ENCODE peak calls at places on chromosomes 11 and 22, in ten cellular contexts. U is glutamatergic neuron; J is RWPE1; D is left ventricle myocardium inferior; F is psoas muscle; L is AG09309; B is colonic mucosa; Q is neural crest cell; H is HepG2; N is CD4-positive, alpha-beta T cell. Y is an unnamed sample.

GRCh38 chr11:83284501-83285051 is 1.6 kb downstream of the CCDC90B start:
- DNase-seq in Q (no peak), F (no peak), H (peak), J (no peak), D (no peak), L (no peak), U (no peak), N (no peak), B (no peak), Y (no peak)

GRCh38 chr22:32336185-32336603 is 21.5 kb upstream of the RFPL3 start:
- DNase-seq in J (no peak), L (no peak), B (no peak), H (no peak), D (no peak), U (no peak), Q (no peak), N (no peak), F (no peak), Y (no peak)

GRCh38 chr22:33111491-33111890 is 53.3 kb upstream of the SYN3 start:
- DNase-seq in U (no peak), Q (no peak), D (no peak), H (no peak), F (no peak), B (no peak), L (no peak), J (no peak), N (no peak), Y (no peak)

GRCh38 chr11:103085758-103086365 is 6.1 kb downstream of the DCUN1D5 start:
- DNase-seq in L (no peak), D (no peak), J (no peak), N (no peak), Q (no peak), F (no peak), U (no peak), H (no peak), B (no peak), Y (no peak)

GRCh38 chr22:41092847-41093371 is 517 bp downstream of the EP300 start:
- DNase-seq in H (peak), U (peak), D (no peak), F (peak), Q (no peak), B (peak), N (no peak), L (no peak), J (peak), Y (no peak)

GRCh38 chr22:43391306-43391705 is 20.5 kb upstream of the MPPED1 start:
- DNase-seq in H (peak), F (no peak), N (no peak), J (no peak), L (no peak), B (no peak), U (no peak), Q (no peak), D (no peak), Y (no peak)

GRCh38 chr11:109378049-109378448 is 43.9 kb upstream of the C11orf87 start:
- DNase-seq in Q (no peak), N (no peak), U (no peak), L (no peak), D (no peak), H (no peak), B (no peak), J (no peak), F (no peak), Y (no peak)

GRCh38 chr11:35274909-35275807 is 136.2 kb downstream of the CD44 start:
- DNase-seq in B (peak), J (no peak), H (peak), U (no peak), L (no peak), Q (no peak), F (no peak), D (peak), N (no peak), Y (no peak)

GRCh38 chr22:41619979-41620645 is 731 bp downstream of the DESI1 start:
- DNase-seq in L (no peak), U (peak), H (peak), J (no peak), N (peak), Q (peak), F (peak), D (peak), B (peak), Y (peak)

GRCh38 chr22:38419121-38419863 is 35.7 kb downstream of the KCNJ4 start:
- DNase-seq in J (no peak), H (no peak), U (peak), Q (no peak), L (no peak), D (no peak), N (no peak), F (peak), B (no peak), Y (no peak)

GRCh38 chr11:128503231-128503991 is 83.9 kb downstream of the ETS1 start:
- DNase-seq in N (no peak), J (peak), U (no peak), L (peak), H (no peak), Q (no peak), D (no peak), B (no peak), F (no peak), Y (no peak)

GRCh38 chr11:67662142-67662805 is 11.7 kb upstream of the ACY3 start:
- DNase-seq in N (no peak), D (no peak), B (no peak), F (no peak), Q (no peak), U (no peak), L (no peak), J (no peak), H (no peak), Y (no peak)

GRCh38 chr11:59875856-59876519 is 2.6 kb upstream of the OOSP3 start:
- DNase-seq in J (no peak), B (no peak), L (no peak), D (no peak), N (no peak), U (no peak), H (peak), F (no peak), Q (no peak), Y (no peak)

GRCh38 chr11:9142732-9143131 is 51.3 kb upstream of the SCUBE2 start:
- DNase-seq in H (no peak), D (no peak), N (no peak), U (no peak), Q (no peak), F (no peak), L (no peak), J (no peak), B (no peak), Y (no peak)

GRCh38 chr11:67534070-67534679 is 10.9 kb upstream of the CABP2 start:
- DNase-seq in B (no peak), N (no peak), U (no peak), L (no peak), H (no peak), Q (no peak), J (no peak), F (no peak), D (no peak), Y (no peak)

DNA sequence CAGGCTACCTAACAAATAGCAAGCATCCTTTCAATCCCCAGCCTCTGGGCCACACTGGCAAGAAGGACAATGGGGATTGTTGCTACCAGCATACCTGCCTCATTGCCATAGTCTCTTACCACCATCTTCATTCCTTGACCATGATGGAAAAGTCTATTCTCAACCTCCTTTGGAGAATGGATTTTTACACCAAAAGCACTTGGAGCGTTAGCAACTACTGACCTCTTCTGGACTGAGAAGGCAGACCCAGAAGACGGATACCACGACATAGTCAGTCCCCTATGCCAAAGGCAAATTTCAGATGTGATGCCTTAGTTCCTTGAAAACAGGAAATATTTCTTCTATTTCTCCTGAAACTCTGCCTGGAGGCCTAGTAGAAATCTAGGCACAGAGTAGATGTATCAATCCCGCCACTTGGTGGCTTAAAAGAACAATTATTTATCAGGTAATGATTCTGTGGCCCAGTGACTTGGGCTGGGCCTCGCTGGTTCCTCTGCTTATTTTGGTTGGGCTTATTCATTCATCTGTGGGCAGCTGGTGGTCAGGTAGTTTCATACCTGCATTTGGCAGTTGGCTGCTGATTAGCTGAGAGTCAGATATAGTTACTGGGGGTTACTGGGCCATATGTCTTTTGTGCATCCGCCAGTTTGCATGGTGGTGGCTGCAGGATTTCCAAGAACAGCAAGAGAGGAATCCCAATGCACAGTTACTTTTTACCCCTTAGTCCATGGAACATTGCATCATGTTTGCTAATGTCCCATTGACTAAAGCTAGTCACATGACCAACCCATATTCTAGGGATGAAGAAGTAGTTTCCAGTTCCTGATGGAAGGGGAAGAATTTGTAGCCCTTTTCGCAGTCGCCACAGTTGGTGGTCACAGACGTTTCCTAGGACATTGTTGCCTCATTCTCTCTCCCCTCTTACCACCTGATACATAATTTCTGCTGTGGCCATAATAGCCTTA is 75.2 kb downstream of the DHCR7 start:
- DNase-seq in D (no peak), L (peak), H (peak), B (no peak), Q (no peak), N (peak), J (peak), U (no peak), F (no peak), Y (no peak)
- TF ChIP-seq CTCF in D (peak), L (peak), H (peak), B (no peak), Q (peak), N (no peak), J (peak), U (peak), F (peak), Y (no peak)

GRCh38 chr22:23026777-23027176 is 43.5 kb upstream of the GNAZ start:
- DNase-seq in U (no peak), L (no peak), F (no peak), J (no peak), D (no peak), N (no peak), B (no peak), H (no peak), Q (no peak), Y (no peak)

GRCh38 chr22:23020659-23021293 is 49.5 kb upstream of the GNAZ start:
- DNase-seq in F (no peak), N (no peak), J (no peak), B (no peak), H (no peak), Q (no peak), L (no peak), U (no peak), D (no peak), Y (no peak)

DNA sequence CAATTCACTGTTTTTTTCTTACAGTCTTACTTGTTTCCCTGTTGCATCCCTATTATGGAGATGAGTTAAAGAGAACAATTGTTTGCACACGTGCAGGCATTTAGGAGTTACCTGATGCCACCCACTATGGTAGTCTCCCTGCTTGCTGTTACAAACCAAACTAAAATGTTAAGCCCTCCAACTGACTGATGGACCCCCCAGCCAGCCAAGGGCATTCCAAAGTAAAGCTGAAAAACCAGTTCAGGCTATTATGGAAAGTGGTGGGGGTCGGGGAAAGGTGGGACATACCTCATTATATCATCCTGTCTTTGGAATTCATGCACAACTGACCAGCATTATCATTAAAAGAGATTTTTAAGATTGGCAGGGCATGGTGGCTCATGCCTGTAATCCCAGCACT is 47.0 kb upstream of the GNAZ start:
- DNase-seq in H (no peak), B (no peak), D (no peak), F (no peak), Q (no peak), N (no peak), U (no peak), J (no peak), L (no peak), Y (no peak)
- TF ChIP-seq CTCF in H (no peak), B (no peak), D (no peak), F (no peak), Q (no peak), N (no peak), U (no peak), J (no peak), L (no peak), Y (no peak)

DNA sequence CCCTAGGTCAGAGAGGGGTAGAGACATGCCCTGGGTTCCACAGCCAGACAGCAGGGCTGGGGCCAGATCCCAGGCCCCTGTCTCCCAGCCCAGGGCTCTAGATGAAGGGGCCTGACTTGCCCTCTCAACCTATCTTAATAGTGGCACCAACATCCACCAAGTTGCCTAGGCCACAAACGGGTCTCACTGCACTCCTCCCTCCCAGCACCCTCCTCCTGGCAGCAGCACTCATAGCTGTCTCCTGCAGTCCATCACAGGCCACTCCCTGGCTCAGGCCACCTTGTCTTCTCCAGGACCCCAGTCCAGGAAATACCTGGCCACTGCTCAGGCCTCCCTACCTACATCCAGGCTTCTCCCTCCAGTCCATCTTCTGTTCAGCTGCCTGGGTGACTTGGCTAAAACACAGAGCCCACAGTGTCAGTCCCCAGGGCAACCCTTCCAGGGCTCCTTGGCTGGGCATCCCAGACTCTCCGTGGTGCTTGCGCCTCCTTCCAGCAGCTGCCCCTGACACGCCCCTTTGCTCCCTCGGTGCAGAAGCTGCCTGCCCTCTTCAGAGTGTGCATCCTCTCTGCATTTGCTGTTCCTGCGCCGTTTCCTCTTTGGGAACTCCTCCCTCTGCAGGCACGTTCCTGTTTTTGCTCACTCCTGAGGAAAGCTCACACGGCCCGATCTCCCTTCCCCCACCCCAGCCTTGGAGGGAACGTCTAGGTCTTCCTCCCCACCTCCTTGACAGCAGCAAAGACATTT is 40.5 kb downstream of the LRRC32 start:
- DNase-seq in U (no peak), B (peak), F (peak), H (no peak), D (peak), Q (no peak), L (no peak), N (no peak), J (no peak), Y (no peak)
- TF ChIP-seq CTCF in U (no peak), B (no peak), F (no peak), H (no peak), D (peak), Q (no peak), L (no peak), N (no peak), J (no peak), Y (no peak)

GRCh38 chr11:71237853-71238252 is 14.5 kb downstream of the SHANK2 start:
- DNase-seq in B (no peak), J (no peak), H (no peak), N (peak), L (no peak), D (no peak), F (no peak), Q (no peak), U (no peak), Y (no peak)

GRCh38 chr11:71239581-71239980 is 12.8 kb downstream of the SHANK2 start:
- DNase-seq in D (no peak), F (no peak), L (no peak), Q (no peak), H (no peak), J (no peak), N (peak), B (no peak), U (no peak), Y (no peak)

GRCh38 chr11:71236836-71237475 is 15.4 kb downstream of the SHANK2 start:
- DNase-seq in N (peak), Q (no peak), L (no peak), U (no peak), B (no peak), J (no peak), H (no peak), F (no peak), D (no peak), Y (no peak)

GRCh38 chr11:71238941-71239340 is 13.4 kb downstream of the SHANK2 start:
- DNase-seq in Q (no peak), F (no peak), J (no peak), U (no peak), B (no peak), N (peak), D (no peak), H (no peak), L (no peak), Y (no peak)

DNA sequence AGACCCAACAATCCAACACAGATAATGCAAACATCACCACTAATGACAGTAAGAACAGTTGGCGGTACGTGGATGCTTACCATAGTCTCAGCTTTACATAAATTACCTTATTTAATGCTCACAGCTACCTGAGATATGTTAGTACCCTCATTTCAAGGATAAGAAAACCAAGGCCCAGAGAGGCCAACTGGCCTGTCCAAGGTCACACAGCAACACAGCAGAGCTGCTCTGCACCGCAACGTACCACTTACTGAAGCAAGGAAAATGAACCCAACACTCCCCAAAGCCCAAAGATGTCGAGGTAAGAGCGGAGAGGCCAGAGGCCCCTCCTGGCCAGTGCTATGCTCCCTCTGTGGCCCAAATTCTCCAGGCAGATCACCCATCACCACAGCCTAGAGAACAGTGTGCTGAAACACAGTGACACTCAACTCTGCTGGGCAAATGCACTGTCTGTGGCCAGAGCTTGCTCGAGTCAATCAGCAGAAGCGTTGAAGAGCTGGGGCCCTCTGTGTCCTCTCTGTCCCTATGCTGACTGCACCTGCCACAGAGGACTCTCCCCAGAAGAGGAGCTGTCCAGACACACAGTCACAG is 14.0 kb downstream of the SHANK2 start:
- DNase-seq in D (no peak), U (no peak), H (no peak), Q (no peak), J (no peak), B (no peak), F (no peak), N (peak), L (no peak), Y (no peak)
- TF ChIP-seq CTCF in D (no peak), U (no peak), H (no peak), Q (no peak), J (no peak), B (no peak), F (no peak), N (no peak), L (no peak), Y (no peak)

DNA sequence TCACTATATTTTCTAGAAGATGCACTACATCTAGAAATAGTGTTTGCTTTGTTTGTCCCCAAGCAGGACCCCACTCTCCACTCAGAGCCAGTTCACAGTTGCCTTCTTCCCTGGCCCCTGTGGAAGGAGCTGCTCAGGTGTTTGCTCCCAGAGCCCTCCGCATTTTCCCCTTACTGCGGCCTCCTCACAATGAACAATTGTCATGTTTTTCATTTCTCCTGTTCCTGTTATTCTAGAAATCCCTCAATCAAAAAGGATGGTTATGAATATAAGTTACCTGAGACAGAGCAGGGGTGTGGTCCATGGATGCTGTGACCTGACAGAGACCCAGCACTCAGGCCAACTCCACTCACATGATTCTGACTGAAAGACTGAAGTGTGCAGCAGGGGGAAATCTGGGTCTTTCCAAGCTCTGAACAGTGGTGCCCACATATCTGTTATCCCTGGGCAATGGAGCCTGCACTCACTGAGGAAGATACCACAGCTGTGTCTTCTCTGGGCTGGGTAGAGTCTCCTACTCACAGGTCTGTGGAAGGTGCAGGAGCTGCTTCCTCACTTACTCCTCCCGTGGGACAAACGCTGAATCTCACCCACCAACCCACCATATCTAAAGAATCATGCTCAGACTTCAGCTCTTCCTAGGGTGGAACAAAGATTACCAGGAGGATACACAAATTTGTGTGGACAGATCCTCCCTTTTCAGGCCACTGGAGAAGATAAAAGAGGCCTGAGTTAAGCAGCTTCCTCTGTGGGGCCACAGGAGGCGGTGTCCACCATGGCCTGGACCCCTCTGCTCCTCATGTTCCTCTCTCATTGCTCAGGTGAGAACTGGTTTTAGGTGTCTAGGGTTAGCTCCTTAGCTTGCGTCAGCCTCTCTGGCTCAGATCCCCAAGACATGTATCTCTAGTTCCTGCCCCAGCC is 87.1 kb upstream of the TOP3B start:
- DNase-seq in N (no peak), H (no peak), L (no peak), D (no peak), J (no peak), U (no peak), Q (no peak), B (no peak), F (no peak), Y (no peak)
- TF ChIP-seq CTCF in N (no peak), H (peak), L (no peak), D (no peak), J (no peak), U (no peak), Q (no peak), B (no peak), F (no peak), Y (no peak)